ENCODE peak calls at places on chromosomes 2 and 18, in four cellular contexts. X is choroid plexus epithelial cell, N is kidney, R is mammary epithelial cell. O is an unnamed sample.

GRCh38 chr2:121766624-121767023 is 11.2 kb downstream of the TSN start:
- DNase-seq in X (no peak), N (no peak), R (no peak), O (no peak)

GRCh38 chr18:72840109-72840508 is 27.7 kb downstream of the NETO1 start:
- DNase-seq in X (no peak), N (no peak), R (no peak), O (no peak)

GRCh38 chr2:46297546-46298271 is 502 bp downstream of the EPAS1 start:
- DNase-seq in X (no peak), N (peak; percentile 95), R (peak; percentile 80), O (peak; percentile 87)

GRCh38 chr2:191115391-191115790 is 35.4 kb downstream of the STAT4 start:
- DNase-seq in X (peak; percentile 5), N (no peak), R (peak; percentile 96), O (peak; percentile 45)

GRCh38 chr18:10354241-10354811 is 100.1 kb upstream of the APCDD1 start:
- DNase-seq in X (no peak), N (no peak), R (no peak), O (no peak)

GRCh38 chr2:74884118-74884517 is 50.2 kb downstream of the HK2 start:
- DNase-seq in X (no peak), N (no peak), R (no peak), O (no peak)

GRCh38 chr2:120404274-120404673 is 58.3 kb downstream of the INHBB start:
- DNase-seq in X (no peak), N (no peak), R (no peak), O (no peak)

GRCh38 chr2:168216351-168217005 is 30.9 kb downstream of the STK39 start:
- DNase-seq in X (peak; percentile 10), N (no peak), R (peak; percentile 58), O (no peak)

GRCh38 chr18:10497350-10497749 is 28.5 kb upstream of the NAPG start:
- DNase-seq in X (no peak), N (no peak), R (peak; percentile 8), O (peak; percentile 38)

GRCh38 chr2:207051345-207051959 is 112.1 kb downstream of the CPO start:
- DNase-seq in X (peak; percentile 42), N (no peak), R (peak; percentile 57), O (peak; percentile 51)
- H3K4me3 ChIP-seq in X (no peak overlapping the region), N (no peak overlapping the region), R (no peak overlapping the region), O (no peak overlapping the region)

GRCh38 chr2:140085674-140086073 is 1305.5 kb upstream of the NXPH2 start:
- DNase-seq in X (peak; percentile 40), N (no peak), R (no peak), O (peak; percentile 2)
- TF ChIP-seq CTCF in X (peak; percentile 34), N (peak; percentile 22), R (peak; percentile 14), O (no peak)

GRCh38 chr2:239392072-239392357 is 8.8 kb downstream of the HDAC4 start:
- DNase-seq in X (no peak), N (no peak), R (no peak), O (no peak)
- H3K4me3 ChIP-seq in X (no peak overlapping the region), N (no peak overlapping the region), R (no peak overlapping the region), O (no peak overlapping the region)

DNA sequence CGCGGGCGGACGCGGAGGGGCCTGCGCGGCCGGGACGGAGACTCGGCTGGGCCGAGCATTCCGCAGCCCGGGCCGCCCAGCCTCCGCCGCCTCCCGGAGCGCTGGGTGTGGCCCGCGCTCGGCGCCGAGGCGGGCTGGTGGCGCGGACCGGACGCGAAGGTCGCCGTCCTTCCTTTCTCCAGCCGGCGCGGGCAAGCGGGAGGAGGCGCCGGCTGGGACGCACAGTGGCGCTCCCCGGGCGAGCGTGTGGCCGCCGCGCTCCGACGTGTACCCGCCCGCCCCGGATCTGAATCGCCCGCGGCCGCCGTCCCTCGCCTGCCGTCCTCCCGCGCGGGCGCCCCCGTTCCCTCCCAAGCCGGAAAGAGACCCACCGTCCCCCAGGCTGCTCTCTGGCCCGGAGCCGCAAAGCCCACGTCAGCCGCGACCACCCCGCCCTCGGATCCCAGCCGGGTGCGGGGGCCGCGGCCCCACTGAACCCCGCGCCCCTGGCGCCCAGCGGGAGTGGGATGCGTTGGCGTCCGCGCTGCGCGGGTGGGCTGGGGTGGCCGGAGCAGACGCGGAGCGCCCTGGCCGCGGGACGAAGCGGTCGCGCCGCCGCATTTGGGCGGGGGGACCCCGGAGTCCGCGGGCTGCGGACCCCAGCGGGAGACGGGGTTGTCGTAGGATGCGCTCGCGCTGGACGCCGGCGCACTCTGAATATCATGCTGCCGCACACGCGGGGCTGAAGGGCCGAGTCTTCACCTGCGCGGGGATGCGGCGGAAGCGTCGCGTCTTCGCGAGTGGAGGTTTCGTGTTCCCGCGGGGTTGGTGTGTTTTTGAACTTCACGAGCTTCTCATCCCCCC is 697 bp downstream of the SPATS2L start:
- DNase-seq in X (peak; percentile 34), N (peak; percentile 82), R (peak; percentile 53), O (peak; percentile 52)
- TF ChIP-seq CTCF in X (no peak), N (no peak), R (no peak), O (no peak)

DNA sequence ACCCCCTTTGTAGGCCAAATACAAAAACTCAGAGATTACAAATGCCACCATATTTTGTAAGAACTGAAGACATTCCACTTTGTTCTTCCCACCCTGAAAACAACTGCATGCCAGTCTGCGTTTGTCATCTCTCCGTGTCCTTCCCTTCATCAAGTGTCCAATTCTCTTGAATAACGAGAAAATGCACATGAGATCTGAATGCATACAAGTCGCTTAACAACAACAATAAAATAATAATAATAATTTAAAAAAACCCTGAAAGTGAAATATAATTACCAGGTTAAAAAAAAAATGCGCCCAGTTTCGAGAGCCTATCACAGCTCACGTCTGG is 2.0 kb upstream of the SETBP1 start:
- DNase-seq in X (no peak), N (no peak), R (no peak), O (no peak)
- H3K4me3 ChIP-seq in X (no peak overlapping the region), N (peak overlapping the region; percentile 59), R (peak overlapping the region; percentile 90), O (peak overlapping the region; percentile 21)